ENCODE peak calls at places on chromosomes 4 and X, in five cellular contexts. G is bronchial epithelial cell, Z is RCC 7860, L is NCI-H1436, F is cardiac muscle cell. Q is an unnamed sample.

GRCh38 chrX:77514177-77514576 is 67.0 kb downstream of the FGF16 start:
- DNase-seq in G (no peak), Z (no peak), L (no peak), F (no peak), Q (no peak)

GRCh38 chr4:84585276-84585675 is 2.3 kb downstream of the CDS1 start:
- DNase-seq in G (no peak), Z (no peak), L (no peak), F (no peak), Q (no peak)

GRCh38 chr4:152102184-152103000 is 341.6 kb upstream of the GATB start:
- DNase-seq in G (peak; percentile 97), Z (peak; percentile 16), L (no peak), F (peak; percentile 24), Q (no peak)

GRCh38 chr4:153759407-153760226 is at the start of gene RNF175:
- DNase-seq in G (no peak), Z (no peak), L (no peak), F (peak; percentile 56), Q (no peak)

GRCh38 chr4:56817840-56818491 is 3.5 kb downstream of the SPINK2 start:
- DNase-seq in G (peak; percentile 13), Z (no peak), L (no peak), F (no peak), Q (no peak)

GRCh38 chr4:99885687-99886086 is 8.5 kb downstream of the LAMTOR3 start:
- DNase-seq in G (no peak), Z (no peak), L (no peak), F (no peak), Q (no peak)

GRCh38 chr4:129978315-129978714 is 882.4 kb downstream of the C4orf33 start:
- DNase-seq in G (no peak), Z (no peak), L (no peak), F (no peak), Q (no peak)

GRCh38 chr4:1200425-1201035 is 28.1 kb upstream of the SPON2 start:
- DNase-seq in G (no peak), Z (no peak), L (no peak), F (no peak), Q (no peak)

GRCh38 chrX:143634701-143635442 is 1.0 kb downstream of the SLITRK4 start:
- DNase-seq in G (no peak), Z (no peak), L (no peak), F (peak; percentile 53), Q (no peak)

GRCh38 chr4:184252136-184253071 is 34.7 kb upstream of the ENPP6 start:
- DNase-seq in G (no peak), Z (no peak), L (no peak), F (no peak), Q (no peak)

GRCh38 chr4:25800253-25800652 is 62.5 kb downstream of the SEL1L3 start:
- DNase-seq in G (no peak), Z (no peak), L (no peak), F (no peak), Q (no peak)

GRCh38 chr4:54482529-54482961 is 175.2 kb upstream of the KIT start:
- DNase-seq in G (no peak), Z (peak; percentile 92), L (no peak), F (no peak), Q (no peak)

GRCh38 chr4:64713256-64713840 is 304.1 kb upstream of the TECRL start:
- DNase-seq in G (peak; percentile 50), Z (peak; percentile 23), L (peak; percentile 0), F (peak; percentile 33), Q (no peak)

GRCh38 chr4:168694669-168695068 is 197.8 kb downstream of the PALLD start:
- DNase-seq in G (peak; percentile 94), Z (no peak), L (no peak), F (no peak), Q (no peak)

Q was measured in activated T-helper 2 cell treated with anti-CD3 and anti-CD28 coated beads, Interferon-gamma antibody, Interleukin-2, Interleukin-4, amounts not matched to agents 10 μg/mL and 5 μg/mL and 100 μg/mL, durations not matched to agents 14 hours and 24 hours and 36 hours.